ENCODE peak calls at places on chromosome 3, in ten cellular contexts. One of them, this sample, is unnamed.

GRCh38 chr3:188819939-188820338 is 351.8 kb upstream of the TPRG1 start:
- DNase-seq in MCF 10A: peak
- DNase-seq in pancreas: no peak
- DNase-seq in hepatocyte: no peak
- DNase-seq in thoracic aorta: no peak
- DNase-seq in upper lobe of right lung: no peak
- DNase-seq in fibroblast of pulmonary artery: peak
- DNase-seq in HepG2: no peak
- DNase-seq in AG10803: peak
- DNase-seq in OCI-LY7: no peak
- DNase-seq in this sample: no peak

GRCh38 chr3:142501004-142501926 is 53.4 kb upstream of the XRN1 start:
- DNase-seq in MCF 10A: peak
- DNase-seq in pancreas: no peak
- DNase-seq in hepatocyte: peak
- DNase-seq in thoracic aorta: no peak
- DNase-seq in upper lobe of right lung: no peak
- DNase-seq in fibroblast of pulmonary artery: peak
- DNase-seq in HepG2: no peak
- DNase-seq in AG10803: peak
- DNase-seq in OCI-LY7: no peak
- DNase-seq in this sample: peak

GRCh38 chr3:134312873-134313838 is 61.1 kb downstream of the AMOTL2 start:
- DNase-seq in MCF 10A: no peak
- DNase-seq in pancreas: peak
- DNase-seq in hepatocyte: peak
- DNase-seq in thoracic aorta: no peak
- DNase-seq in upper lobe of right lung: peak
- DNase-seq in fibroblast of pulmonary artery: peak
- DNase-seq in HepG2: peak
- DNase-seq in AG10803: peak
- DNase-seq in OCI-LY7: no peak
- DNase-seq in this sample: no peak

GRCh38 chr3:71444028-71444860 is 139.3 kb downstream of the FOXP1 start:
- DNase-seq in MCF 10A: peak
- DNase-seq in pancreas: peak
- DNase-seq in hepatocyte: no peak
- DNase-seq in thoracic aorta: no peak
- DNase-seq in upper lobe of right lung: peak
- DNase-seq in fibroblast of pulmonary artery: peak
- DNase-seq in HepG2: no peak
- DNase-seq in AG10803: peak
- DNase-seq in OCI-LY7: peak
- DNase-seq in this sample: peak

GRCh38 chr3:43423142-43423541 is 136.8 kb downstream of the SNRK start:
- DNase-seq in MCF 10A: peak
- DNase-seq in pancreas: peak
- DNase-seq in hepatocyte: no peak
- DNase-seq in thoracic aorta: peak
- DNase-seq in upper lobe of right lung: no peak
- DNase-seq in fibroblast of pulmonary artery: peak
- DNase-seq in HepG2: no peak
- DNase-seq in AG10803: no peak
- DNase-seq in OCI-LY7: no peak
- DNase-seq in this sample: no peak

GRCh38 chr3:122081543-122081942 is 26.4 kb downstream of the CD86 start:
- DNase-seq in MCF 10A: peak
- DNase-seq in pancreas: no peak
- DNase-seq in hepatocyte: no peak
- DNase-seq in thoracic aorta: no peak
- DNase-seq in upper lobe of right lung: no peak
- DNase-seq in fibroblast of pulmonary artery: no peak
- DNase-seq in HepG2: no peak
- DNase-seq in AG10803: no peak
- DNase-seq in OCI-LY7: no peak
- DNase-seq in this sample: no peak

GRCh38 chr3:159948423-159949140 is 40.1 kb upstream of the IL12A start:
- DNase-seq in MCF 10A: no peak
- DNase-seq in pancreas: no peak
- DNase-seq in hepatocyte: no peak
- DNase-seq in thoracic aorta: no peak
- DNase-seq in upper lobe of right lung: no peak
- DNase-seq in fibroblast of pulmonary artery: no peak
- DNase-seq in HepG2: no peak
- DNase-seq in AG10803: peak
- DNase-seq in OCI-LY7: no peak
- DNase-seq in this sample: peak

GRCh38 chr3:36318584-36319200 is 61.6 kb upstream of the STAC start:
- DNase-seq in MCF 10A: no peak
- DNase-seq in pancreas: no peak
- DNase-seq in hepatocyte: peak
- DNase-seq in thoracic aorta: no peak
- DNase-seq in upper lobe of right lung: no peak
- DNase-seq in fibroblast of pulmonary artery: no peak
- DNase-seq in HepG2: no peak
- DNase-seq in AG10803: no peak
- DNase-seq in OCI-LY7: no peak
- DNase-seq in this sample: no peak

GRCh38 chr3:155946178-155946577 is 75.7 kb downstream of the GMPS start:
- DNase-seq in MCF 10A: peak
- DNase-seq in pancreas: no peak
- DNase-seq in hepatocyte: peak
- DNase-seq in thoracic aorta: no peak
- DNase-seq in upper lobe of right lung: no peak
- DNase-seq in fibroblast of pulmonary artery: peak
- DNase-seq in HepG2: peak
- DNase-seq in AG10803: peak
- DNase-seq in OCI-LY7: no peak
- DNase-seq in this sample: peak

GRCh38 chr3:124315215-124316033 is 323.5 kb upstream of the ROPN1 start:
- DNase-seq in MCF 10A: peak
- DNase-seq in pancreas: no peak
- DNase-seq in hepatocyte: peak
- DNase-seq in thoracic aorta: peak
- DNase-seq in upper lobe of right lung: no peak
- DNase-seq in fibroblast of pulmonary artery: peak
- DNase-seq in HepG2: no peak
- DNase-seq in AG10803: peak
- DNase-seq in OCI-LY7: no peak
- DNase-seq in this sample: peak

GRCh38 chr3:72690646-72691045 is 157.6 kb downstream of the SHQ1 start:
- DNase-seq in MCF 10A: no peak
- DNase-seq in pancreas: no peak
- DNase-seq in hepatocyte: no peak
- DNase-seq in thoracic aorta: no peak
- DNase-seq in upper lobe of right lung: no peak
- DNase-seq in fibroblast of pulmonary artery: no peak
- DNase-seq in HepG2: no peak
- DNase-seq in AG10803: no peak
- DNase-seq in OCI-LY7: no peak
- DNase-seq in this sample: no peak

GRCh38 chr3:51716805-51717204 is 9.9 kb downstream of the GRM2 start:
- DNase-seq in MCF 10A: no peak
- DNase-seq in pancreas: no peak
- DNase-seq in hepatocyte: peak
- DNase-seq in thoracic aorta: no peak
- DNase-seq in upper lobe of right lung: no peak
- DNase-seq in fibroblast of pulmonary artery: no peak
- DNase-seq in HepG2: no peak
- DNase-seq in AG10803: no peak
- DNase-seq in OCI-LY7: no peak
- DNase-seq in this sample: no peak

GRCh38 chr3:129336093-129336706 is 57.5 kb downstream of the HMCES start:
- DNase-seq in MCF 10A: no peak
- DNase-seq in pancreas: no peak
- DNase-seq in hepatocyte: peak
- DNase-seq in thoracic aorta: no peak
- DNase-seq in upper lobe of right lung: no peak
- DNase-seq in fibroblast of pulmonary artery: no peak
- DNase-seq in HepG2: no peak
- DNase-seq in AG10803: no peak
- DNase-seq in OCI-LY7: no peak
- DNase-seq in this sample: no peak

GRCh38 chr3:143998266-143998665 is 26.6 kb downstream of the DIPK2A start:
- DNase-seq in MCF 10A: peak
- DNase-seq in pancreas: no peak
- DNase-seq in hepatocyte: no peak
- DNase-seq in thoracic aorta: no peak
- DNase-seq in upper lobe of right lung: no peak
- DNase-seq in fibroblast of pulmonary artery: peak
- DNase-seq in HepG2: no peak
- DNase-seq in AG10803: peak
- DNase-seq in OCI-LY7: no peak
- DNase-seq in this sample: no peak

GRCh38 chr3:113275876-113276580 is 64.7 kb downstream of the BOC start:
- DNase-seq in MCF 10A: peak
- DNase-seq in pancreas: no peak
- DNase-seq in hepatocyte: no peak
- DNase-seq in thoracic aorta: no peak
- DNase-seq in upper lobe of right lung: no peak
- DNase-seq in fibroblast of pulmonary artery: peak
- DNase-seq in HepG2: peak
- DNase-seq in AG10803: peak
- DNase-seq in OCI-LY7: peak
- DNase-seq in this sample: no peak
- TF ChIP-seq CTCF in MCF 10A: no peak
- TF ChIP-seq CTCF in pancreas: no peak
- TF ChIP-seq CTCF in hepatocyte: no peak
- TF ChIP-seq CTCF in thoracic aorta: peak
- TF ChIP-seq CTCF in upper lobe of right lung: no peak
- TF ChIP-seq CTCF in fibroblast of pulmonary artery: no peak
- TF ChIP-seq CTCF in HepG2: peak
- TF ChIP-seq CTCF in AG10803: peak
- TF ChIP-seq CTCF in OCI-LY7: no peak
- TF ChIP-seq CTCF in this sample: no peak

GRCh38 chr3:82186017-82186416 is 424.6 kb upstream of the GBE1 start:
- DNase-seq in MCF 10A: no peak
- DNase-seq in pancreas: no peak
- DNase-seq in hepatocyte: no peak
- DNase-seq in thoracic aorta: no peak
- DNase-seq in upper lobe of right lung: no peak
- DNase-seq in fibroblast of pulmonary artery: no peak
- DNase-seq in HepG2: no peak
- DNase-seq in AG10803: no peak
- DNase-seq in OCI-LY7: no peak
- DNase-seq in this sample: no peak
- TF ChIP-seq CTCF in MCF 10A: no peak
- TF ChIP-seq CTCF in pancreas: no peak
- TF ChIP-seq CTCF in hepatocyte: no peak
- TF ChIP-seq CTCF in thoracic aorta: no peak
- TF ChIP-seq CTCF in upper lobe of right lung: no peak
- TF ChIP-seq CTCF in fibroblast of pulmonary artery: no peak
- TF ChIP-seq CTCF in HepG2: no peak
- TF ChIP-seq CTCF in AG10803: no peak
- TF ChIP-seq CTCF in OCI-LY7: no peak
- TF ChIP-seq CTCF in this sample: no peak

DNA sequence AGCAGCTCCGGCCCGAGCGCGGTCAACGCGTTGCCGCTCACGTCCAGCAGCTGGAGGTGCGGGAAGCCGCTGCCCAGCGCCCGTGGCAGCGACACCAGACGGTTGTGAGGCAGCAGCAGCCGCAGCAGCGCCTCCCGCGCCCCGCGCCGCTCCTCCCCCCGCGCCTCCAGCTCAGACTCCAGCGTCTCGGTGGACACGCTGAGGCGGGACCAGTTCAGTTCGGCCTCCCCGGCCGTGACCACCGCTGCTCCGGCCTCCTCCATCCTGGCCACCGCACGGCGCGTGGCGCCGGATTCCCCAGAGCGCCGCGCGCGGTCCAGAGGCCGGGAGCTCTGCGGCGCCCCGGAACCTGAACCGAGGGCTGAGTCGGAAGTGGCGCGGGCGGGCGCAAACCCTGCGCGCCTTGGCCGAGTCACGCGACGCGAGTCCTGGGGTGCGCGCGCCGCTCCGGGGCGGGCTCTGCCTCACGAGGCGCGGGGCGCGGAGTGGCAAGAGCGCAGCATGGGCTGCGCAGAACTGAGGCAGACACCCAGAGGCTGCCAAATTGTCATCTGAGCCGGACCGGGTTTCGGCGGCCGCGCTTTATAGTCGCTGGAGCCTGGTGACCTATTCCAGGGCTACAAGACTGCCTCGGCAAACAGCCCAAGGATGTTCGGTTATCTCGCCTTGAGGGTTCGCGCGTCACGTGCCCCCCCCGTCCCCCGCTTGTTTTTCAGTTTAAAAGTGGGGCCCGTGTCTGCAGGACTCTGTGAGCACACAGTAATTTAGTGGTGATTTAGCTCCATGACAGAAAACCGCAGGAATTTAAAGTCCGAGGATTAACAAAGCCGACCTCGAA is at the start of gene LRRC58:
- DNase-seq in MCF 10A: peak
- DNase-seq in pancreas: peak
- DNase-seq in hepatocyte: peak
- DNase-seq in thoracic aorta: peak
- DNase-seq in upper lobe of right lung: peak
- DNase-seq in fibroblast of pulmonary artery: peak
- DNase-seq in HepG2: peak
- DNase-seq in AG10803: peak
- DNase-seq in OCI-LY7: peak
- DNase-seq in this sample: no peak
- TF ChIP-seq CTCF in MCF 10A: peak
- TF ChIP-seq CTCF in pancreas: no peak
- TF ChIP-seq CTCF in hepatocyte: peak
- TF ChIP-seq CTCF in thoracic aorta: peak
- TF ChIP-seq CTCF in upper lobe of right lung: peak
- TF ChIP-seq CTCF in fibroblast of pulmonary artery: no peak
- TF ChIP-seq CTCF in HepG2: peak
- TF ChIP-seq CTCF in AG10803: no peak
- TF ChIP-seq CTCF in OCI-LY7: peak
- TF ChIP-seq CTCF in this sample: peak

GRCh38 chr3:139771331-139771730 is 93.6 kb upstream of the NMNAT3 start:
- DNase-seq in MCF 10A: no peak
- DNase-seq in pancreas: no peak
- DNase-seq in hepatocyte: no peak
- DNase-seq in thoracic aorta: no peak
- DNase-seq in upper lobe of right lung: no peak
- DNase-seq in fibroblast of pulmonary artery: no peak
- DNase-seq in HepG2: no peak
- DNase-seq in AG10803: no peak
- DNase-seq in OCI-LY7: no peak
- DNase-seq in this sample: no peak

GRCh38 chr3:139770577-139770976 is 92.8 kb upstream of the NMNAT3 start:
- DNase-seq in MCF 10A: no peak
- DNase-seq in pancreas: no peak
- DNase-seq in hepatocyte: no peak
- DNase-seq in thoracic aorta: no peak
- DNase-seq in upper lobe of right lung: no peak
- DNase-seq in fibroblast of pulmonary artery: no peak
- DNase-seq in HepG2: no peak
- DNase-seq in AG10803: no peak
- DNase-seq in OCI-LY7: no peak
- DNase-seq in this sample: no peak

GRCh38 chr3:139772539-139773500 is 95.0 kb upstream of the NMNAT3 start:
- DNase-seq in MCF 10A: peak
- DNase-seq in pancreas: no peak
- DNase-seq in hepatocyte: no peak
- DNase-seq in thoracic aorta: no peak
- DNase-seq in upper lobe of right lung: no peak
- DNase-seq in fibroblast of pulmonary artery: peak
- DNase-seq in HepG2: no peak
- DNase-seq in AG10803: peak
- DNase-seq in OCI-LY7: no peak
- DNase-seq in this sample: peak

GRCh38 chr3:139778884-139779283 is 101.1 kb upstream of the NMNAT3 start:
- DNase-seq in MCF 10A: no peak
- DNase-seq in pancreas: no peak
- DNase-seq in hepatocyte: no peak
- DNase-seq in thoracic aorta: no peak
- DNase-seq in upper lobe of right lung: no peak
- DNase-seq in fibroblast of pulmonary artery: no peak
- DNase-seq in HepG2: no peak
- DNase-seq in AG10803: no peak
- DNase-seq in OCI-LY7: no peak
- DNase-seq in this sample: no peak

GRCh38 chr3:139774570-139775302 is 97.0 kb upstream of the NMNAT3 start:
- DNase-seq in MCF 10A: peak
- DNase-seq in pancreas: peak
- DNase-seq in hepatocyte: peak
- DNase-seq in thoracic aorta: no peak
- DNase-seq in upper lobe of right lung: no peak
- DNase-seq in fibroblast of pulmonary artery: peak
- DNase-seq in HepG2: no peak
- DNase-seq in AG10803: peak
- DNase-seq in OCI-LY7: no peak
- DNase-seq in this sample: no peak
- TF ChIP-seq CTCF in MCF 10A: no peak
- TF ChIP-seq CTCF in pancreas: no peak
- TF ChIP-seq CTCF in hepatocyte: no peak
- TF ChIP-seq CTCF in thoracic aorta: no peak
- TF ChIP-seq CTCF in upper lobe of right lung: no peak
- TF ChIP-seq CTCF in fibroblast of pulmonary artery: no peak
- TF ChIP-seq CTCF in HepG2: no peak
- TF ChIP-seq CTCF in AG10803: no peak
- TF ChIP-seq CTCF in OCI-LY7: no peak
- TF ChIP-seq CTCF in this sample: no peak

This sample was measured in AG04449.